ENCODE peak calls at places on chromosomes 2 and 18, in ten cellular contexts. One of them, this sample, is unnamed.

GRCh38 chr2:217837001-217837491 is 165.7 kb downstream of the TNS1 start:
- DNase-seq in esophagus squamous epithelium: no peak
- DNase-seq in stomach: peak
- DNase-seq in AG09309: peak
- DNase-seq in A549: no peak
- DNase-seq in lung: peak
- DNase-seq in lower leg skin: peak
- DNase-seq in fibroblast of pulmonary artery: peak
- DNase-seq in neural crest cell: peak
- DNase-seq in IMR-90: no peak
- DNase-seq in this sample: no peak

GRCh38 chr2:239154971-239155805 is 245.6 kb downstream of the HDAC4 start:
- DNase-seq in esophagus squamous epithelium: no peak
- DNase-seq in IMR-90: no peak
- DNase-seq in AG09309: no peak
- DNase-seq in A549: no peak
- DNase-seq in lung: no peak
- DNase-seq in fibroblast of pulmonary artery: no peak
- DNase-seq in stomach: peak
- DNase-seq in neural crest cell: peak
- DNase-seq in lower leg skin: peak
- DNase-seq in this sample: no peak

GRCh38 chr2:39719317-39719716 is 53.6 kb downstream of the TMEM178A start:
- DNase-seq in IMR-90: no peak
- DNase-seq in fibroblast of pulmonary artery: no peak
- DNase-seq in lower leg skin: no peak
- DNase-seq in A549: no peak
- DNase-seq in esophagus squamous epithelium: no peak
- DNase-seq in AG09309: no peak
- DNase-seq in stomach: no peak
- DNase-seq in neural crest cell: no peak
- DNase-seq in lung: no peak
- DNase-seq in this sample: no peak

GRCh38 chr2:98749053-98749450 is 18.1 kb upstream of the MGAT4A start:
- DNase-seq in lower leg skin: no peak
- DNase-seq in stomach: no peak
- DNase-seq in esophagus squamous epithelium: no peak
- DNase-seq in fibroblast of pulmonary artery: no peak
- DNase-seq in IMR-90: no peak
- DNase-seq in neural crest cell: no peak
- DNase-seq in lung: no peak
- DNase-seq in A549: no peak
- DNase-seq in AG09309: no peak
- DNase-seq in this sample: no peak

GRCh38 chr2:139465789-139466188 is 685.6 kb upstream of the NXPH2 start:
- DNase-seq in stomach: no peak
- DNase-seq in neural crest cell: no peak
- DNase-seq in IMR-90: no peak
- DNase-seq in A549: no peak
- DNase-seq in lung: no peak
- DNase-seq in AG09309: no peak
- DNase-seq in esophagus squamous epithelium: no peak
- DNase-seq in lower leg skin: no peak
- DNase-seq in fibroblast of pulmonary artery: no peak
- DNase-seq in this sample: no peak

GRCh38 chr2:136135924-136136906 is 18.3 kb upstream of the CXCR4 start:
- DNase-seq in esophagus squamous epithelium: peak
- DNase-seq in stomach: peak
- DNase-seq in lower leg skin: no peak
- DNase-seq in IMR-90: no peak
- DNase-seq in AG09309: no peak
- DNase-seq in A549: no peak
- DNase-seq in fibroblast of pulmonary artery: no peak
- DNase-seq in lung: peak
- DNase-seq in neural crest cell: no peak
- DNase-seq in this sample: no peak

GRCh38 chr2:23379220-23379695 is 5.7 kb upstream of the KLHL29 start:
- DNase-seq in lung: no peak
- DNase-seq in lower leg skin: no peak
- DNase-seq in stomach: no peak
- DNase-seq in fibroblast of pulmonary artery: no peak
- DNase-seq in IMR-90: no peak
- DNase-seq in neural crest cell: no peak
- DNase-seq in AG09309: no peak
- DNase-seq in A549: no peak
- DNase-seq in esophagus squamous epithelium: no peak
- DNase-seq in this sample: no peak

GRCh38 chr2:43067254-43068052 is 159.0 kb downstream of the ZFP36L2 start:
- DNase-seq in stomach: peak
- DNase-seq in fibroblast of pulmonary artery: no peak
- DNase-seq in lung: no peak
- DNase-seq in IMR-90: no peak
- DNase-seq in AG09309: no peak
- DNase-seq in lower leg skin: peak
- DNase-seq in A549: no peak
- DNase-seq in esophagus squamous epithelium: no peak
- DNase-seq in neural crest cell: no peak
- DNase-seq in this sample: no peak

GRCh38 chr2:239289545-239289944 is 111.3 kb downstream of the HDAC4 start:
- DNase-seq in esophagus squamous epithelium: no peak
- DNase-seq in fibroblast of pulmonary artery: no peak
- DNase-seq in neural crest cell: no peak
- DNase-seq in IMR-90: no peak
- DNase-seq in lung: no peak
- DNase-seq in AG09309: no peak
- DNase-seq in stomach: no peak
- DNase-seq in A549: no peak
- DNase-seq in lower leg skin: no peak
- DNase-seq in this sample: no peak

GRCh38 chr2:112750560-112750843 is 13.9 kb downstream of the CKAP2L start:
- DNase-seq in lung: no peak
- DNase-seq in IMR-90: peak
- DNase-seq in AG09309: peak
- DNase-seq in lower leg skin: no peak
- DNase-seq in neural crest cell: no peak
- DNase-seq in fibroblast of pulmonary artery: peak
- DNase-seq in esophagus squamous epithelium: no peak
- DNase-seq in stomach: no peak
- DNase-seq in A549: no peak
- DNase-seq in this sample: no peak

GRCh38 chr2:177183860-177184259 is 28.7 kb upstream of the HNRNPA3 start:
- DNase-seq in esophagus squamous epithelium: no peak
- DNase-seq in lower leg skin: no peak
- DNase-seq in IMR-90: no peak
- DNase-seq in fibroblast of pulmonary artery: no peak
- DNase-seq in neural crest cell: no peak
- DNase-seq in AG09309: no peak
- DNase-seq in lung: no peak
- DNase-seq in stomach: no peak
- DNase-seq in A549: no peak
- DNase-seq in this sample: no peak

GRCh38 chr2:37394986-37395555 is 50.6 kb downstream of the QPCT start:
- DNase-seq in esophagus squamous epithelium: no peak
- DNase-seq in fibroblast of pulmonary artery: peak
- DNase-seq in neural crest cell: no peak
- DNase-seq in lower leg skin: no peak
- DNase-seq in stomach: no peak
- DNase-seq in AG09309: no peak
- DNase-seq in IMR-90: no peak
- DNase-seq in lung: no peak
- DNase-seq in A549: no peak
- DNase-seq in this sample: no peak

GRCh38 chr2:85385746-85386145 is 24.4 kb downstream of the CAPG start:
- DNase-seq in AG09309: no peak
- DNase-seq in esophagus squamous epithelium: no peak
- DNase-seq in stomach: no peak
- DNase-seq in lower leg skin: no peak
- DNase-seq in lung: no peak
- DNase-seq in IMR-90: no peak
- DNase-seq in fibroblast of pulmonary artery: no peak
- DNase-seq in neural crest cell: no peak
- DNase-seq in A549: no peak
- DNase-seq in this sample: no peak

GRCh38 chr18:9612215-9612830 is 2.0 kb downstream of the PPP4R1 start:
- DNase-seq in IMR-90: peak
- DNase-seq in AG09309: no peak
- DNase-seq in fibroblast of pulmonary artery: peak
- DNase-seq in A549: peak
- DNase-seq in neural crest cell: no peak
- DNase-seq in stomach: peak
- DNase-seq in lung: peak
- DNase-seq in esophagus squamous epithelium: no peak
- DNase-seq in lower leg skin: no peak
- DNase-seq in this sample: no peak

GRCh38 chr2:6214471-6214870 is 522.3 kb downstream of the SOX11 start:
- DNase-seq in AG09309: no peak
- DNase-seq in stomach: no peak
- DNase-seq in A549: no peak
- DNase-seq in fibroblast of pulmonary artery: no peak
- DNase-seq in lower leg skin: no peak
- DNase-seq in esophagus squamous epithelium: no peak
- DNase-seq in lung: no peak
- DNase-seq in IMR-90: no peak
- DNase-seq in neural crest cell: no peak
- DNase-seq in this sample: no peak
- TF ChIP-seq CTCF in AG09309: no peak
- TF ChIP-seq CTCF in stomach: no peak
- TF ChIP-seq CTCF in A549: no peak
- TF ChIP-seq CTCF in fibroblast of pulmonary artery: no peak
- TF ChIP-seq CTCF in lower leg skin: no peak
- TF ChIP-seq CTCF in esophagus squamous epithelium: no peak
- TF ChIP-seq CTCF in lung: no peak
- TF ChIP-seq CTCF in IMR-90: no peak
- TF ChIP-seq CTCF in neural crest cell: peak
- TF ChIP-seq CTCF in this sample: no peak

DNA sequence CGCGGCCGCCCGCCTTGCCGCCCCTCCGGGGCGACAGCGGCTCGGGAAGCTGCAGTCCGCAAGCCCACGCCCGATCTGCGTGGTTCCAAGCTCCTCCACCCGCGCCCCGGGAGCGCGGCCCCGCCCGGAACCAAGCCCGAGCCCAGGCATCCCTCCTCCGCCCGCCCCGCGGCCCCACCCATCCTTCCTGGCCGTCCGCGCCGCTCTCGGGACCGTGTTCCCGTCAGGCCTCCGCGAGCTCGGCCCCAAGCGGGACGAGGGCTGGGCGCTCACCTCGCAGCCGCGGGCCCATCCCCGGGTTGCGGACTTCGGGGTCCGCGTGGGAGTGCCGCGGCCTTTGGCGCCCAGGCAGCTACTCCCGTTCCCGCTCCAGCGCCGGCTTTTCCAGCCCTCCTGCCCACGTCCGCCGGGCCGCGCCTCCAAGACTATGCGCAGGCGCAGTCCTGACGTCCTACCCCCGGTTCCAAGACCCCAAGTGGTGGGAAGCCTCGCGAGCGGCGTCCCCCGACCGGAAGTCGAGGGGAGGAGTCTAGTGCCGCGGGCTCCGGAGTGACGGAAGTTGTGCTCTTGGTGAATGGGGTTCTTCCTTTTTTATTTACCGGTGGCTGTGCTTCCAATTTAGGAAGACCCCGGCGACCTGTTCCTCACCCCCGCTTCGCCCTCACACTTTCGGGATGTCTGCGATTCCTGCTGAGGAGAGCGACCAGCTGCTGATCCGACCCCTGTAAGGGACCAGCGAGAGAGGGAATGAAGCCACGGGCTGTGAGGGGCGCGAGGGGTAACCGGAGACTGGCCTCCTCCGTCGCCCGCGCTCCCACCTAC is at the start of the genes CPSF3 and ITGB1BP1:
- DNase-seq in lung: peak
- DNase-seq in lower leg skin: peak
- DNase-seq in fibroblast of pulmonary artery: peak
- DNase-seq in IMR-90: peak
- DNase-seq in neural crest cell: peak
- DNase-seq in esophagus squamous epithelium: peak
- DNase-seq in stomach: peak
- DNase-seq in AG09309: peak
- DNase-seq in A549: peak
- DNase-seq in this sample: peak
- TF ChIP-seq CTCF in lung: no peak
- TF ChIP-seq CTCF in lower leg skin: no peak
- TF ChIP-seq CTCF in fibroblast of pulmonary artery: no peak
- TF ChIP-seq CTCF in IMR-90: no peak
- TF ChIP-seq CTCF in neural crest cell: peak
- TF ChIP-seq CTCF in esophagus squamous epithelium: no peak
- TF ChIP-seq CTCF in stomach: peak
- TF ChIP-seq CTCF in AG09309: no peak
- TF ChIP-seq CTCF in A549: no peak
- TF ChIP-seq CTCF in this sample: no peak

GRCh38 chr2:105522645-105523044 is 123.8 kb upstream of the FHL2 start:
- DNase-seq in lung: no peak
- DNase-seq in neural crest cell: no peak
- DNase-seq in stomach: no peak
- DNase-seq in esophagus squamous epithelium: no peak
- DNase-seq in lower leg skin: no peak
- DNase-seq in IMR-90: no peak
- DNase-seq in A549: no peak
- DNase-seq in AG09309: no peak
- DNase-seq in fibroblast of pulmonary artery: no peak
- DNase-seq in this sample: no peak

GRCh38 chr2:105521616-105522015 is 122.8 kb upstream of the FHL2 start:
- DNase-seq in fibroblast of pulmonary artery: no peak
- DNase-seq in neural crest cell: no peak
- DNase-seq in esophagus squamous epithelium: no peak
- DNase-seq in AG09309: no peak
- DNase-seq in stomach: no peak
- DNase-seq in IMR-90: no peak
- DNase-seq in lung: no peak
- DNase-seq in A549: no peak
- DNase-seq in lower leg skin: no peak
- DNase-seq in this sample: no peak

GRCh38 chr2:105519516-105519915 is 120.7 kb upstream of the FHL2 start:
- DNase-seq in neural crest cell: no peak
- DNase-seq in IMR-90: no peak
- DNase-seq in AG09309: no peak
- DNase-seq in lower leg skin: no peak
- DNase-seq in fibroblast of pulmonary artery: no peak
- DNase-seq in stomach: no peak
- DNase-seq in esophagus squamous epithelium: no peak
- DNase-seq in A549: no peak
- DNase-seq in lung: no peak
- DNase-seq in this sample: no peak

GRCh38 chr2:105518897-105519296 is 120.0 kb upstream of the FHL2 start:
- DNase-seq in fibroblast of pulmonary artery: no peak
- DNase-seq in esophagus squamous epithelium: no peak
- DNase-seq in lung: no peak
- DNase-seq in stomach: no peak
- DNase-seq in AG09309: no peak
- DNase-seq in neural crest cell: no peak
- DNase-seq in A549: no peak
- DNase-seq in lower leg skin: no peak
- DNase-seq in IMR-90: no peak
- DNase-seq in this sample: no peak

GRCh38 chr2:105521176-105521575 is 122.3 kb upstream of the FHL2 start:
- DNase-seq in neural crest cell: no peak
- DNase-seq in AG09309: no peak
- DNase-seq in esophagus squamous epithelium: no peak
- DNase-seq in lower leg skin: no peak
- DNase-seq in stomach: no peak
- DNase-seq in lung: no peak
- DNase-seq in fibroblast of pulmonary artery: peak
- DNase-seq in IMR-90: peak
- DNase-seq in A549: peak
- DNase-seq in this sample: no peak
- TF ChIP-seq CTCF in neural crest cell: peak
- TF ChIP-seq CTCF in AG09309: peak
- TF ChIP-seq CTCF in esophagus squamous epithelium: peak
- TF ChIP-seq CTCF in lower leg skin: no peak
- TF ChIP-seq CTCF in stomach: peak
- TF ChIP-seq CTCF in lung: no peak
- TF ChIP-seq CTCF in fibroblast of pulmonary artery: peak
- TF ChIP-seq CTCF in IMR-90: peak
- TF ChIP-seq CTCF in A549: peak
- TF ChIP-seq CTCF in this sample: peak

GRCh38 chr2:134244587-134244986 is 9.3 kb upstream of the MGAT5 start:
- DNase-seq in A549: no peak
- DNase-seq in lower leg skin: no peak
- DNase-seq in AG09309: no peak
- DNase-seq in fibroblast of pulmonary artery: no peak
- DNase-seq in stomach: no peak
- DNase-seq in IMR-90: no peak
- DNase-seq in lung: no peak
- DNase-seq in neural crest cell: no peak
- DNase-seq in esophagus squamous epithelium: no peak
- DNase-seq in this sample: no peak
- TF ChIP-seq CTCF in A549: no peak
- TF ChIP-seq CTCF in lower leg skin: no peak
- TF ChIP-seq CTCF in AG09309: no peak
- TF ChIP-seq CTCF in fibroblast of pulmonary artery: no peak
- TF ChIP-seq CTCF in stomach: no peak
- TF ChIP-seq CTCF in IMR-90: no peak
- TF ChIP-seq CTCF in lung: no peak
- TF ChIP-seq CTCF in neural crest cell: no peak
- TF ChIP-seq CTCF in esophagus squamous epithelium: no peak
- TF ChIP-seq CTCF in this sample: no peak